ENCODE peak calls at places on chromosome 19, in five cellular contexts. A, V, Y, B and I are unnamed samples.

GRCh38 chr19:18594824-18595373 is 6.3 kb downstream of the REX1BD start:
- DNase-seq in A (no peak), V (no peak), Y (no peak), B (no peak), I (no peak)

GRCh38 chr19:2033115-2033824 is 17.8 kb upstream of the BTBD2 start:
- DNase-seq in A (no peak), V (no peak), Y (no peak), B (no peak), I (no peak)

GRCh38 chr19:48511800-48512503 is at the start of gene LMTK3:
- DNase-seq in A (no peak), V (peak), Y (no peak), B (no peak), I (no peak)

GRCh38 chr19:44582581-44583265 is 30.6 kb upstream of the IGSF23 start:
- DNase-seq in A (no peak), V (peak), Y (no peak), B (no peak), I (no peak)

GRCh38 chr19:34734601-34735103 is 609 bp downstream of the ZNF181 start:
- DNase-seq in A (no peak), V (no peak), Y (no peak), B (no peak), I (no peak)

GRCh38 chr19:41376241-41376997 is at the start of gene TMEM91:
- DNase-seq in A (peak), V (no peak), Y (peak), B (no peak), I (no peak)

GRCh38 chr19:17581211-17581874 is 25.9 kb downstream of the COLGALT1 start:
- DNase-seq in A (no peak), V (no peak), Y (no peak), B (no peak), I (no peak)

GRCh38 chr19:8577247-8577646 is at the start of gene MYO1F:
- DNase-seq in A (no peak), V (no peak), Y (no peak), B (no peak), I (no peak)

GRCh38 chr19:45406957-45407375 is 522 bp downstream of the POLR1G start:
- DNase-seq in A (no peak), V (no peak), Y (no peak), B (no peak), I (no peak)

GRCh38 chr19:39381910-39382611 is 8.8 kb downstream of the PAF1 start:
- DNase-seq in A (no peak), V (no peak), Y (no peak), B (no peak), I (no peak)

GRCh38 chr19:27909185-27909840 is 1303.6 kb downstream of the UQCRFS1 start:
- DNase-seq in A (no peak), V (no peak), Y (no peak), B (no peak), I (no peak)

GRCh38 chr19:57560049-57560491 is 407 bp upstream of the ZNF550 start:
- DNase-seq in A (peak), V (no peak), Y (peak), B (no peak), I (no peak)

GRCh38 chr19:4375164-4375619 is 25.2 kb downstream of the SH3GL1 start:
- DNase-seq in A (no peak), V (no peak), Y (no peak), B (no peak), I (no peak)

GRCh38 chr19:54576411-54576976 is 2.9 kb downstream of the LILRA2 start:
- DNase-seq in A (no peak), V (no peak), Y (no peak), B (no peak), I (no peak)

GRCh38 chr19:54882758-54883157 is 8.7 kb downstream of the FCAR start:
- DNase-seq in A (no peak), V (no peak), Y (no peak), B (no peak), I (peak)

GRCh38 chr19:15544970-15545369 is 36.6 kb downstream of the CYP4F22 start:
- DNase-seq in A (no peak), V (no peak), Y (no peak), B (no peak), I (no peak)

GRCh38 chr19:3979289-3979673 is 6.0 kb downstream of the EEF2 start:
- DNase-seq in A (no peak), V (peak), Y (no peak), B (no peak), I (no peak)

GRCh38 chr19:11848594-11849263 is at the start of gene ZNF439:
- DNase-seq in A (peak), V (peak), Y (peak), B (peak), I (peak)

GRCh38 chr19:15394426-15394825 is 14.8 kb upstream of the AKAP8 start:
- DNase-seq in A (no peak), V (no peak), Y (no peak), B (no peak), I (no peak)

GRCh38 chr19:12792048-12792852 is 964 bp downstream of the JUNB start:
- DNase-seq in A (no peak), V (peak), Y (peak), B (no peak), I (no peak)

GRCh38 chr19:33446918-33447293 is 73.4 kb downstream of the CEBPG start:
- DNase-seq in A (no peak), V (no peak), Y (no peak), B (no peak), I (no peak)

GRCh38 chr19:16067205-16067938 is 8.9 kb upstream of the TPM4 start:
- DNase-seq in A (peak), V (no peak), Y (peak), B (no peak), I (no peak)

GRCh38 chr19:28359819-28360414 is 853.0 kb downstream of the UQCRFS1 start:
- DNase-seq in A (no peak), V (no peak), Y (no peak), B (no peak), I (no peak)

GRCh38 chr19:8224394-8225145 is 15.4 kb downstream of the CERS4 start:
- DNase-seq in A (no peak), V (no peak), Y (no peak), B (no peak), I (no peak)

GRCh38 chr19:14475251-14476073 is at the start of gene PTGER1:
- DNase-seq in A (no peak), V (peak), Y (no peak), B (no peak), I (no peak)

GRCh38 chr19:35404879-35405622 is 34.2 kb downstream of the GPR42 start:
- DNase-seq in A (peak), V (peak), Y (no peak), B (no peak), I (peak)

GRCh38 chr19:18634612-18635290 is 2.1 kb upstream of the KLHL26 start:
- DNase-seq in A (no peak), V (no peak), Y (no peak), B (no peak), I (no peak)

GRCh38 chr19:50383307-50383851 is 768 bp upstream of the POLD1 start:
- DNase-seq in A (peak), V (no peak), Y (no peak), B (no peak), I (no peak)

GRCh38 chr19:51296331-51297093 is 14.9 kb upstream of the IGLON5 start:
- DNase-seq in A (no peak), V (no peak), Y (no peak), B (no peak), I (no peak)

GRCh38 chr19:44607049-44607448 is 6.3 kb upstream of the IGSF23 start:
- DNase-seq in A (peak), V (no peak), Y (peak), B (no peak), I (no peak)

GRCh38 chr19:9132422-9132821 is 5.7 kb upstream of the OR7G3 start:
- DNase-seq in A (no peak), V (no peak), Y (no peak), B (no peak), I (no peak)

GRCh38 chr19:1173160-1173844 is 766 bp downstream of the SBNO2 start:
- DNase-seq in A (no peak), V (peak), Y (peak), B (no peak), I (no peak)

GRCh38 chr19:48053856-48054255 is 10.0 kb upstream of the CABP5 start:
- DNase-seq in A (no peak), V (no peak), Y (no peak), B (no peak), I (no peak)

GRCh38 chr19:35257113-35257461 is 8.3 kb downstream of the LSR start:
- DNase-seq in A (no peak), V (no peak), Y (no peak), B (no peak), I (no peak)

GRCh38 chr19:38647368-38647965 is at the start of gene ACTN4:
- DNase-seq in A (peak), V (peak), Y (peak), B (peak), I (peak)

GRCh38 chr19:53903055-53903680 is 5.9 kb upstream of the CACNG7 start:
- DNase-seq in A (no peak), V (no peak), Y (no peak), B (no peak), I (no peak)

GRCh38 chr19:14361824-14362223 is 19.4 kb upstream of the ADGRE5 start:
- DNase-seq in A (no peak), V (peak), Y (peak), B (no peak), I (no peak)

GRCh38 chr19:2495130-2495641 is 19.3 kb downstream of the GADD45B start:
- DNase-seq in A (no peak), V (no peak), Y (peak), B (no peak), I (no peak)